ENCODE peak calls at places on chromosomes 12 and 14, in eight cellular contexts. One of them, this sample, is unnamed.

GRCh38 chr12:59382678-59383425 is 213.0 kb upstream of the SLC16A7 start:
- DNase-seq in fibroblast of villous mesenchyme: peak; percentile 37
- DNase-seq in uterus: no peak
- DNase-seq in T-helper 9 cell: no peak
- DNase-seq in ELR: no peak
- DNase-seq in stimulated activated naive CD8-positive, alpha-beta T cell treated with anti-CD3 and anti-CD28 coated beads, Interleukin-15, Interleukin-2, amounts not matched to agents 100 U/mL and 50 U/mL, for 24 hours: no peak
- DNase-seq in renal cortical epithelial cell: no peak
- DNase-seq in left lobe of liver: no peak
- DNase-seq in this sample: no peak

GRCh38 chr14:93522221-93522620 is 91.5 kb downstream of the UNC79 start:
- DNase-seq in renal cortical epithelial cell: no peak
- DNase-seq in left lobe of liver: no peak
- DNase-seq in T-helper 9 cell: no peak
- DNase-seq in fibroblast of villous mesenchyme: no peak
- DNase-seq in stimulated activated naive CD8-positive, alpha-beta T cell treated with anti-CD3 and anti-CD28 coated beads, Interleukin-15, Interleukin-2, amounts not matched to agents 100 U/mL and 50 U/mL, for 24 hours: no peak
- DNase-seq in uterus: no peak
- DNase-seq in ELR: no peak
- DNase-seq in this sample: no peak

GRCh38 chr12:65335021-65335714 is 56.7 kb downstream of the MSRB3 start:
- DNase-seq in fibroblast of villous mesenchyme: peak; percentile 97
- DNase-seq in stimulated activated naive CD8-positive, alpha-beta T cell treated with anti-CD3 and anti-CD28 coated beads, Interleukin-15, Interleukin-2, amounts not matched to agents 100 U/mL and 50 U/mL, for 24 hours: no peak
- DNase-seq in renal cortical epithelial cell: peak; percentile 87
- DNase-seq in uterus: peak; percentile 73
- DNase-seq in left lobe of liver: peak; percentile 73
- DNase-seq in T-helper 9 cell: no peak
- DNase-seq in ELR: peak; percentile 76
- DNase-seq in this sample: no peak

GRCh38 chr12:118136559-118137003 is 657 bp downstream of the PEBP1 start:
- DNase-seq in fibroblast of villous mesenchyme: peak; percentile 52
- DNase-seq in renal cortical epithelial cell: no peak
- DNase-seq in uterus: peak; percentile 43
- DNase-seq in ELR: peak; percentile 65
- DNase-seq in left lobe of liver: peak; percentile 92
- DNase-seq in stimulated activated naive CD8-positive, alpha-beta T cell treated with anti-CD3 and anti-CD28 coated beads, Interleukin-15, Interleukin-2, amounts not matched to agents 100 U/mL and 50 U/mL, for 24 hours: peak; percentile 54
- DNase-seq in T-helper 9 cell: no peak
- DNase-seq in this sample: peak; percentile 63

GRCh38 chr14:100100032-100100405 is 34.8 kb downstream of the EVL start:
- DNase-seq in stimulated activated naive CD8-positive, alpha-beta T cell treated with anti-CD3 and anti-CD28 coated beads, Interleukin-15, Interleukin-2, amounts not matched to agents 100 U/mL and 50 U/mL, for 24 hours: no peak
- DNase-seq in ELR: no peak
- DNase-seq in T-helper 9 cell: no peak
- DNase-seq in uterus: no peak
- DNase-seq in renal cortical epithelial cell: no peak
- DNase-seq in fibroblast of villous mesenchyme: no peak
- DNase-seq in left lobe of liver: no peak
- DNase-seq in this sample: no peak

GRCh38 chr14:106187176-106187670 is 660.8 kb downstream of the TMEM121 start:
- DNase-seq in renal cortical epithelial cell: no peak
- DNase-seq in ELR: no peak
- DNase-seq in uterus: no peak
- DNase-seq in fibroblast of villous mesenchyme: no peak
- DNase-seq in stimulated activated naive CD8-positive, alpha-beta T cell treated with anti-CD3 and anti-CD28 coated beads, Interleukin-15, Interleukin-2, amounts not matched to agents 100 U/mL and 50 U/mL, for 24 hours: no peak
- DNase-seq in T-helper 9 cell: no peak
- DNase-seq in left lobe of liver: no peak
- DNase-seq in this sample: no peak

GRCh38 chr14:57492859-57493258 is 798 bp downstream of the CCDC198 start:
- DNase-seq in fibroblast of villous mesenchyme: peak; percentile 85
- DNase-seq in uterus: no peak
- DNase-seq in renal cortical epithelial cell: peak; percentile 97
- DNase-seq in T-helper 9 cell: no peak
- DNase-seq in left lobe of liver: no peak
- DNase-seq in stimulated activated naive CD8-positive, alpha-beta T cell treated with anti-CD3 and anti-CD28 coated beads, Interleukin-15, Interleukin-2, amounts not matched to agents 100 U/mL and 50 U/mL, for 24 hours: no peak
- DNase-seq in ELR: peak; percentile 69
- DNase-seq in this sample: no peak

GRCh38 chr14:27553820-27554219 is 956.0 kb upstream of the NOVA1 start:
- DNase-seq in stimulated activated naive CD8-positive, alpha-beta T cell treated with anti-CD3 and anti-CD28 coated beads, Interleukin-15, Interleukin-2, amounts not matched to agents 100 U/mL and 50 U/mL, for 24 hours: no peak
- DNase-seq in T-helper 9 cell: no peak
- DNase-seq in uterus: no peak
- DNase-seq in fibroblast of villous mesenchyme: no peak
- DNase-seq in left lobe of liver: no peak
- DNase-seq in ELR: peak; percentile 19
- DNase-seq in renal cortical epithelial cell: peak; percentile 13
- DNase-seq in this sample: no peak

GRCh38 chr12:17802657-17803641 is 287.0 kb downstream of the RERGL start:
- DNase-seq in renal cortical epithelial cell: no peak
- DNase-seq in stimulated activated naive CD8-positive, alpha-beta T cell treated with anti-CD3 and anti-CD28 coated beads, Interleukin-15, Interleukin-2, amounts not matched to agents 100 U/mL and 50 U/mL, for 24 hours: no peak
- DNase-seq in uterus: no peak
- DNase-seq in ELR: no peak
- DNase-seq in fibroblast of villous mesenchyme: no peak
- DNase-seq in left lobe of liver: no peak
- DNase-seq in T-helper 9 cell: no peak
- DNase-seq in this sample: no peak

GRCh38 chr14:93759781-93760307 is 28.4 kb downstream of the PRIMA1 start:
- DNase-seq in renal cortical epithelial cell: no peak
- DNase-seq in stimulated activated naive CD8-positive, alpha-beta T cell treated with anti-CD3 and anti-CD28 coated beads, Interleukin-15, Interleukin-2, amounts not matched to agents 100 U/mL and 50 U/mL, for 24 hours: no peak
- DNase-seq in T-helper 9 cell: no peak
- DNase-seq in fibroblast of villous mesenchyme: no peak
- DNase-seq in uterus: peak; percentile 76
- DNase-seq in ELR: no peak
- DNase-seq in left lobe of liver: peak; percentile 93
- DNase-seq in this sample: peak; percentile 3

GRCh38 chr14:22556021-22556989 is 32.7 kb downstream of the DAD1 start:
- DNase-seq in T-helper 9 cell: peak; percentile 98
- DNase-seq in stimulated activated naive CD8-positive, alpha-beta T cell treated with anti-CD3 and anti-CD28 coated beads, Interleukin-15, Interleukin-2, amounts not matched to agents 100 U/mL and 50 U/mL, for 24 hours: peak; percentile 95
- DNase-seq in uterus: peak; percentile 49
- DNase-seq in ELR: peak; percentile 93
- DNase-seq in renal cortical epithelial cell: peak; percentile 71
- DNase-seq in left lobe of liver: peak; percentile 52
- DNase-seq in fibroblast of villous mesenchyme: peak; percentile 89
- DNase-seq in this sample: no peak

GRCh38 chr12:64066052-64066451 is 156.0 kb downstream of the KICS2 start:
- DNase-seq in stimulated activated naive CD8-positive, alpha-beta T cell treated with anti-CD3 and anti-CD28 coated beads, Interleukin-15, Interleukin-2, amounts not matched to agents 100 U/mL and 50 U/mL, for 24 hours: no peak
- DNase-seq in T-helper 9 cell: no peak
- DNase-seq in left lobe of liver: no peak
- DNase-seq in renal cortical epithelial cell: peak; percentile 80
- DNase-seq in ELR: no peak
- DNase-seq in fibroblast of villous mesenchyme: peak; percentile 41
- DNase-seq in uterus: no peak
- DNase-seq in this sample: no peak

GRCh38 chr14:95237956-95238355 is 80.6 kb upstream of the DICER1 start:
- DNase-seq in ELR: no peak
- DNase-seq in uterus: no peak
- DNase-seq in renal cortical epithelial cell: no peak
- DNase-seq in fibroblast of villous mesenchyme: no peak
- DNase-seq in stimulated activated naive CD8-positive, alpha-beta T cell treated with anti-CD3 and anti-CD28 coated beads, Interleukin-15, Interleukin-2, amounts not matched to agents 100 U/mL and 50 U/mL, for 24 hours: no peak
- DNase-seq in left lobe of liver: no peak
- DNase-seq in T-helper 9 cell: no peak
- DNase-seq in this sample: no peak

GRCh38 chr14:104386281-104386841 is 193.2 kb upstream of the C14orf180 start:
- DNase-seq in renal cortical epithelial cell: no peak
- DNase-seq in stimulated activated naive CD8-positive, alpha-beta T cell treated with anti-CD3 and anti-CD28 coated beads, Interleukin-15, Interleukin-2, amounts not matched to agents 100 U/mL and 50 U/mL, for 24 hours: no peak
- DNase-seq in uterus: no peak
- DNase-seq in T-helper 9 cell: no peak
- DNase-seq in left lobe of liver: peak; percentile 33
- DNase-seq in fibroblast of villous mesenchyme: no peak
- DNase-seq in ELR: no peak
- DNase-seq in this sample: no peak

GRCh38 chr14:96173646-96174475 is 30.8 kb upstream of the BDKRB2 start:
- DNase-seq in left lobe of liver: no peak
- DNase-seq in T-helper 9 cell: no peak
- DNase-seq in renal cortical epithelial cell: no peak
- DNase-seq in uterus: no peak
- DNase-seq in stimulated activated naive CD8-positive, alpha-beta T cell treated with anti-CD3 and anti-CD28 coated beads, Interleukin-15, Interleukin-2, amounts not matched to agents 100 U/mL and 50 U/mL, for 24 hours: no peak
- DNase-seq in fibroblast of villous mesenchyme: no peak
- DNase-seq in ELR: no peak
- DNase-seq in this sample: no peak

GRCh38 chr12:45409966-45410365 is 194.1 kb downstream of the ANO6 start:
- DNase-seq in uterus: no peak
- DNase-seq in T-helper 9 cell: no peak
- DNase-seq in ELR: peak; percentile 78
- DNase-seq in fibroblast of villous mesenchyme: peak; percentile 44
- DNase-seq in left lobe of liver: no peak
- DNase-seq in renal cortical epithelial cell: no peak
- DNase-seq in stimulated activated naive CD8-positive, alpha-beta T cell treated with anti-CD3 and anti-CD28 coated beads, Interleukin-15, Interleukin-2, amounts not matched to agents 100 U/mL and 50 U/mL, for 24 hours: no peak
- DNase-seq in this sample: peak; percentile 19

GRCh38 chr14:22597771-22598098 is 365 bp upstream of the ABHD4 start:
- DNase-seq in fibroblast of villous mesenchyme: peak; percentile 32
- DNase-seq in renal cortical epithelial cell: no peak
- DNase-seq in stimulated activated naive CD8-positive, alpha-beta T cell treated with anti-CD3 and anti-CD28 coated beads, Interleukin-15, Interleukin-2, amounts not matched to agents 100 U/mL and 50 U/mL, for 24 hours: no peak
- DNase-seq in T-helper 9 cell: no peak
- DNase-seq in ELR: no peak
- DNase-seq in left lobe of liver: no peak
- DNase-seq in uterus: no peak
- DNase-seq in this sample: no peak